ENCODE peak calls at places on chromosomes 1 and 21, in seven cellular contexts. K is fibroblast of lung, O is sigmoid colon, M is lower lobe of right lung, S is stomach, R is tibial nerve, E is esophagus muscularis mucosa. T is an unnamed sample. For H3K27me3, the result is how much of the 10 kb centered on the place peaks cover.

GRCh38 chr21:34029724-34030528 is 43.5 kb upstream of the MRPS6 start:
- DNase-seq in K (peak), O (no peak), M (no peak), S (peak), R (peak), E (no peak), T (peak)

GRCh38 chr1:58814251-58815068 is 30.6 kb upstream of the JUN start:
- DNase-seq in K (peak), O (peak), M (peak), S (peak), R (peak), E (no peak), T (peak)

GRCh38 chr21:32380940-32381339 is 11.9 kb downstream of the URB1 start:
- DNase-seq in K (peak), O (no peak), M (no peak), S (no peak), R (no peak), E (no peak), T (no peak)

GRCh38 chr1:30051777-30052176 is 671.6 kb downstream of the MATN1 start:
- DNase-seq in K (no peak), O (no peak), M (no peak), S (no peak), R (no peak), E (no peak), T (no peak)

GRCh38 chr1:162663086-162663485 is 30.8 kb downstream of the DDR2 start:
- DNase-seq in K (peak), O (no peak), M (no peak), S (no peak), R (no peak), E (no peak), T (peak)

GRCh38 chr1:3403388-3404179 is 50.9 kb upstream of the ARHGEF16 start:
- DNase-seq in K (no peak), O (no peak), M (no peak), S (no peak), R (no peak), E (no peak), T (no peak)

GRCh38 chr1:167862432-167863076 is 51.4 kb downstream of the ADCY10 start:
- DNase-seq in K (peak), O (no peak), M (no peak), S (no peak), R (no peak), E (no peak), T (peak)

GRCh38 chr1:244450597-244451538 is 841 bp downstream of the ADSS2 start:
- DNase-seq in K (peak), O (peak), M (peak), S (peak), R (peak), E (peak), T (peak)

GRCh38 chr1:90143522-90144050 is 148.7 kb downstream of the ZNF326 start:
- DNase-seq in K (no peak), O (no peak), M (no peak), S (no peak), R (no peak), E (no peak), T (no peak)

GRCh38 chr1:220786337-220787068 is at the start of gene MTARC1:
- DNase-seq in K (peak), O (peak), M (peak), S (peak), R (no peak), E (no peak), T (no peak)

GRCh38 chr1:22289251-22289995 is 146.5 kb upstream of the WNT4 start:
- DNase-seq in K (no peak), O (no peak), M (no peak), S (peak), R (no peak), E (no peak), T (peak)

GRCh38 chr1:96416111-96416595 is 305.4 kb upstream of the PTBP2 start:
- DNase-seq in K (peak), O (peak), M (no peak), S (no peak), R (peak), E (no peak), T (peak)

GRCh38 chr1:118461154-118461553 is 276.1 kb upstream of the SPAG17 start:
- DNase-seq in K (no peak), O (no peak), M (no peak), S (no peak), R (no peak), E (no peak), T (no peak)

GRCh38 chr1:7989762-7990428 is 28.4 kb downstream of the PARK7 start:
- DNase-seq in K (no peak), O (no peak), M (no peak), S (no peak), R (no peak), E (no peak), T (no peak)

GRCh38 chr1:34740161-34740875 is 14.5 kb upstream of the GJB5 start:
- DNase-seq in K (peak), O (no peak), M (no peak), S (no peak), R (no peak), E (no peak), T (no peak)

GRCh38 chr1:216057080-216057479 is 366.2 kb downstream of the USH2A start:
- DNase-seq in K (no peak), O (no peak), M (no peak), S (no peak), R (no peak), E (no peak), T (no peak)

GRCh38 chr1:112563341-112563740 is 54.6 kb downstream of the WNT2B start:
- DNase-seq in K (no peak), O (no peak), M (no peak), S (no peak), R (no peak), E (no peak), T (no peak)

GRCh38 chr21:42612390-42612789 is 41.0 kb upstream of the PDE9A start:
- DNase-seq in K (no peak), O (no peak), M (no peak), S (no peak), R (no peak), E (no peak), T (no peak)

GRCh38 chr1:224333309-224333926 is 3.4 kb upstream of the NVL start:
- DNase-seq in K (peak), O (no peak), M (no peak), S (no peak), R (no peak), E (no peak), T (no peak)

GRCh38 chr1:44239337-44239960 is 26.2 kb downstream of the DMAP1 start:
- DNase-seq in K (peak), O (peak), M (peak), S (no peak), R (peak), E (no peak), T (peak)

GRCh38 chr1:215987092-215987855 is 420.2 kb downstream of the KCTD3 start:
- DNase-seq in K (peak), O (no peak), M (no peak), S (no peak), R (no peak), E (no peak), T (no peak)

GRCh38 chr1:248696775-248697174 is 5.8 kb downstream of the OR14I1 start:
- DNase-seq in K (no peak), O (no peak), M (no peak), S (no peak), R (no peak), E (no peak), T (no peak)

GRCh38 chr1:159090566-159091546 is 14.3 kb upstream of the AIM2 start:
- DNase-seq in K (peak), O (no peak), M (no peak), S (no peak), R (no peak), E (no peak), T (no peak)

GRCh38 chr21:42959754-42960153 is 14.6 kb upstream of the PKNOX1 start:
- DNase-seq in K (no peak), O (no peak), M (no peak), S (no peak), R (no peak), E (no peak), T (no peak)

GRCh38 chr1:202289009-202289408 is 52.7 kb downstream of the UBE2T start:
- DNase-seq in K (no peak), O (no peak), M (no peak), S (no peak), R (no peak), E (no peak), T (no peak)

GRCh38 chr1:199691540-199691939 is 336.0 kb upstream of the NR5A2 start:
- DNase-seq in K (peak), O (no peak), M (no peak), S (no peak), R (no peak), E (no peak), T (peak)

GRCh38 chr1:25971044-25971881 is 26.6 kb downstream of the PAFAH2 start:
- DNase-seq in K (no peak), O (no peak), M (no peak), S (no peak), R (no peak), E (no peak), T (no peak)

GRCh38 chr1:154453577-154454352 is 48.3 kb upstream of the TDRD10 start:
- DNase-seq in K (peak), O (no peak), M (no peak), S (no peak), R (no peak), E (no peak), T (peak)

GRCh38 chr1:35475356-35475755 is 81.8 kb downstream of the KIAA0319L start:
- DNase-seq in K (peak), O (no peak), M (no peak), S (no peak), R (no peak), E (no peak), T (no peak)

GRCh38 chr21:45504516-45505415 is 37.5 kb downstream of the SLC19A1 start:
- DNase-seq in K (no peak), O (peak), M (peak), S (no peak), R (no peak), E (no peak), T (no peak)

GRCh38 chr1:15103211-15103610 is 50.3 kb upstream of the TMEM51 start:
- DNase-seq in K (no peak), O (no peak), M (no peak), S (no peak), R (no peak), E (no peak), T (no peak)

DNA sequence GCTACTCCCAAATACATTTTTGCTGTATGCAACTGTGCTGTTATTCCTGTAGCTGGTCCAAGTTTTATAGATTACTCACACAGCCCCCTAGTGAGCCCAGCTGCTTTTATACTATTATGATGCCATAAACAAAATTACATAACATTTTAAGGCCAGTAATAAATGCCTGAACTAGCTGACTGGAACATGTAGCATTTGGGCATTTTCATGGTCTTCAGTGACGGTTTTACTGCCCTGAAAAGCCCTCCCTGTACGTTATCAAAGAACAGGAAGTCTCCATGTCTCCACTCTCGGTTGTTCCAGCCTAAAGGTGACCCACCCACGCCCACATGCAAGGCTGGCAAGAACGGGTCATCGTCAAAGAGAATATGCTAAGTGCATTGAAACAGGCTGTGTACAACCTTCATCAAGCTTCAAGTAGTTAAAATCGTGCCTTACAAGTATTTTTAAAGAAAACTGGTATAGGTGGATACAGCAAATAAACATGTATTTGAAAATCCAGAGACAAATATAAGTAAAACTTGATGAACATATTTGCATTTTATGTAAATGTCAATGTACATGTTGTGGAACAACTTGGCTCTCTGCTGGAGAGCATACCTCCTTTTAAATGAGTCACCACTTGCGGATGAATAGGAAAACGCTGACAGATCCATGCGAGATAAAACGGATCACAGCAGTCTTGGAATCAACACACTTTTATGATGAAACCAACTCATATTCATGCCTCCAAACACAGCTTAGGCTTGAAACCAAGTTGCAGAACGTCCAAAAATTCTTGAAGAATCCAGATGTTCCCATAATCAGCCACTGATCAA is 520.5 kb downstream of the SMYD3 start:
- DNase-seq in K (peak), O (no peak), M (no peak), S (no peak), R (no peak), E (no peak), T (peak)
- TF ChIP-seq CTCF in K (no peak), O (no peak), M (no peak), S (no peak), R (no peak), E (no peak), T (peak)

GRCh38 chr1:237041795-237042466 is at the start of gene RYR2:
- DNase-seq in K (no peak), O (no peak), M (no peak), S (no peak), R (no peak), E (no peak), T (no peak)

GRCh38 chr1:237041461-237041794 is 556 bp upstream of the RYR2 start:
- DNase-seq in K (no peak), O (no peak), M (no peak), S (no peak), R (no peak), E (no peak), T (no peak)

GRCh38 chr1:237042892-237043576 is 1.1 kb downstream of the RYR2 start:
- DNase-seq in K (peak), O (no peak), M (no peak), S (no peak), R (no peak), E (no peak), T (no peak)

GRCh38 chr1:237042467-237042891 is 495 bp downstream of the RYR2 start:
- DNase-seq in K (peak), O (no peak), M (no peak), S (no peak), R (no peak), E (no peak), T (no peak)

GRCh38 chr1:237040823-237041222 is 1.2 kb upstream of the RYR2 start:
- DNase-seq in K (no peak), O (no peak), M (no peak), S (no peak), R (no peak), E (no peak), T (no peak)
- H3K27me3 ChIP-seq in K (under half), O (under half), M (under half), S (under half), R (under half), E (under half), T (under half)

GRCh38 chr1:18937539-18937938 is 18.9 kb downstream of the IFFO2 start:
- DNase-seq in K (no peak), O (no peak), M (no peak), S (no peak), R (no peak), E (no peak), T (no peak)
- H3K27ac ChIP-seq in K (no peak), O (no peak), M (no peak), S (no peak), R (no peak), E (no peak), T (no peak)

DNA sequence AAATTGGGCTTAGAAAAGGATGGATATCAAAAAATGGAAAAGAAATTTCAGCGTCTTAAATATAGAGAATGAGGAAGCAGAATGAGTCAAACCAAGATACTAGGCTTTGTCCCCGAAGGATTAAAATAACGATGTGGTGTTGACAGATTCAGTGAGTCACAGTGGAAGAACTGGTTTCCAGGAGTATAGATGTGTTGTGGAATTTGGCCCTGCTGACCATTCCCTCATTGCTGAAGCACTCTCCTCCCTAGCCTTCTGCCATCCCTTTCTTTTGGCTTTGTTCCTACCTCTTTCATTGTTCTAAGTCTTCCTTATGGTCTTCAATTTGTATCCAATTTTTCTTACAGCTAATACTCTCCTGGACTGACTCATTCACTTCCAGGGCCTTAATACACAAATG is 23.1 kb upstream of the USP25 start:
- DNase-seq in K (peak), O (no peak), M (no peak), S (peak), R (no peak), E (no peak), T (peak)
- TF ChIP-seq CTCF in K (no peak), O (no peak), M (no peak), S (no peak), R (no peak), E (no peak), T (no peak)